ENCODE peak calls at places on chromosomes 7 and 10, in eight cellular contexts. N is WTC11, A is GM10248, Q is fibroblast of mammary gland, K is pancreas, S is endothelial cell, F is kidney, E is colonic mucosa. H is an unnamed sample.

GRCh38 chr7:388961-389701 is 99.2 kb downstream of the FOXL3 start:
- DNase-seq in N (peak), A (no peak), Q (no peak), K (peak), S (no peak), F (peak), E (peak), H (no peak)

GRCh38 chr7:134857958-134858357 is 78.5 kb downstream of the CALD1 start:
- DNase-seq in N (no peak), A (no peak), Q (no peak), K (no peak), S (no peak), F (no peak), E (no peak), H (no peak)

GRCh38 chr7:129169705-129170319 is 18.6 kb upstream of the SMO start:
- DNase-seq in N (peak), A (peak), Q (no peak), K (no peak), S (no peak), F (no peak), E (no peak), H (no peak)

GRCh38 chr7:157412021-157412443 is 75.2 kb downstream of the DNAJB6 start:
- DNase-seq in N (no peak), A (no peak), Q (peak), K (no peak), S (no peak), F (peak), E (no peak), H (no peak)

GRCh38 chr10:104642311-104643022 is 1.4 kb downstream of the SORCS3 start:
- DNase-seq in N (peak), A (no peak), Q (peak), K (no peak), S (peak), F (peak), E (peak), H (no peak)

GRCh38 chr10:63588436-63589180 is 67.4 kb downstream of the REEP3 start:
- DNase-seq in N (no peak), A (no peak), Q (peak), K (no peak), S (no peak), F (no peak), E (peak), H (no peak)

GRCh38 chr10:126060232-126060935 is 164.0 kb downstream of the FANK1 start:
- DNase-seq in N (no peak), A (no peak), Q (peak), K (no peak), S (no peak), F (no peak), E (no peak), H (no peak)

GRCh38 chr7:133742709-133743538 is 384.2 kb upstream of the LRGUK start:
- DNase-seq in N (no peak), A (no peak), Q (peak), K (no peak), S (peak), F (no peak), E (no peak), H (no peak)

GRCh38 chr7:110387689-110388088 is 703.2 kb upstream of the LRRN3 start:
- DNase-seq in N (no peak), A (no peak), Q (no peak), K (no peak), S (no peak), F (no peak), E (no peak), H (no peak)

GRCh38 chr10:133058267-133059092 is 29.2 kb upstream of the ADGRA1 start:
- DNase-seq in N (no peak), A (no peak), Q (no peak), K (no peak), S (no peak), F (no peak), E (no peak), H (no peak)

DNA sequence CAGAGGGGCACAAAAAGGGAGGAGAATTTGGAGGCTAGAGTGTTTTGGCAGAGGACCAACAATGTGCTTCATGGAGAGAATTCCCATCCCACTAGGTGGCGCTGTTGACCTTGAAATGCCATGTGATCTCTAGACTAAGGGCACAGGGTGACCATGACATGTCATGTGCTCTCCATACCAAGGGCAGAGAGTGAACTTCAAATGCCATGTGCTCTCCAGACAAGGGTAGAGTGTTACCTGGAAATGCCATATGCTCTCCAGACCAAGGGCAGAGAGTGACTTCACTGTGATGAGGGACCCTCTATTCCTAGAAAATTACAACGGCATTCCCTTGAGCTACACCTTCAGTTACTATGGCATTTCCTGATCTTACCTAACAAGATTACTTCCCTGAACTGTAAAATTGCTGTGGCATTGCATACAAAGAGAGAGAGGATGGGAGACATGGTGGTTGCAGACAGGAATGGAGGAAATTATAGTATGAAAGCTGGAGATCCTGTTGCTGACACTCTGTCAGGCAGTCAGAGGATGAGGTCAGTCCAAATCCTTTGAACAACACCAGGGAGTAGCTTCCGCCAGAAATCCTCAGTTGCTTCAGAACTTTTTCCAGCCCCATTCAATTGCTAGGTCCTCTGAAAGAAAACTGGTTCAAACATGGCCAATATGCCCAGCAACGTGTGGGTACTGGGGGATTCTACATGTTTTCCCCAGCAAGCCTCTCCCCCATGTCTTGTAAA is 60.9 kb upstream of the ACSM6 start:
- DNase-seq in N (peak), A (peak), Q (peak), K (peak), S (peak), F (no peak), E (peak), H (peak)
- TF ChIP-seq CTCF in N (peak), A (peak), Q (peak), K (peak), S (peak), F (peak), E (peak), H (no peak)

GRCh38 chr10:60846173-60846572 is 67.9 kb downstream of the CDK1 start:
- DNase-seq in N (no peak), A (no peak), Q (peak), K (no peak), S (no peak), F (no peak), E (no peak), H (no peak)
- TF ChIP-seq CTCF in N (no peak), A (no peak), Q (no peak), K (no peak), S (no peak), F (no peak), E (no peak), H (no peak)

GRCh38 chr10:24730811-24731210 is 7.1 kb upstream of the ARHGAP21 start:
- DNase-seq in N (no peak), A (no peak), Q (no peak), K (no peak), S (no peak), F (no peak), E (no peak), H (no peak)

GRCh38 chr10:24726626-24727025 is 2.9 kb upstream of the ARHGAP21 start:
- DNase-seq in N (no peak), A (no peak), Q (no peak), K (no peak), S (no peak), F (no peak), E (no peak), H (no peak)

GRCh38 chr10:24723788-24724380 is at the start of gene ARHGAP21:
- DNase-seq in N (peak), A (peak), Q (peak), K (peak), S (peak), F (peak), E (peak), H (no peak)

GRCh38 chr10:24724381-24725228 is 918 bp upstream of the ARHGAP21 start:
- DNase-seq in N (peak), A (peak), Q (peak), K (peak), S (peak), F (peak), E (peak), H (peak)

DNA sequence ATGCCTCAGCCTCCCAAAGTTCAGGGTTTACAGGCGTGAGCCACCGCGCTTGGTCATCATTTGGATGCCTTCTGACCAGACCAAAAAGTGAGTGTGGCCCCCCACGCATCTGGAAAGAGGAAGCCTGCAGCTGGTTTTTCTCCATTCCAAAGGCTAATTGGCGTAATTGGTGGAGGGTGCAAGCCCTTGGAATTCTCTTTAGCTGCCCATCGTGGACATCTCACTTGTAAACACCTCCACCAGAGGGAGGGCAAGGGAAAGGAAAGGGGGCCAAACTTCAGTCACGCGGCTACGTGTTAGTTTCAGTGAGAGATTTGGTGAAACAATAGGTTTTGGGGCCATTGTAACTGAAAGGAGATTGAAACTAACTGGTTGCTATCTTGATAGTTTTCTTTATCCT is 4.1 kb upstream of the ARHGAP21 start:
- DNase-seq in N (peak), A (no peak), Q (no peak), K (no peak), S (peak), F (no peak), E (no peak), H (no peak)
- TF ChIP-seq CTCF in N (no peak), A (no peak), Q (peak), K (no peak), S (no peak), F (no peak), E (no peak), H (no peak)

DNA sequence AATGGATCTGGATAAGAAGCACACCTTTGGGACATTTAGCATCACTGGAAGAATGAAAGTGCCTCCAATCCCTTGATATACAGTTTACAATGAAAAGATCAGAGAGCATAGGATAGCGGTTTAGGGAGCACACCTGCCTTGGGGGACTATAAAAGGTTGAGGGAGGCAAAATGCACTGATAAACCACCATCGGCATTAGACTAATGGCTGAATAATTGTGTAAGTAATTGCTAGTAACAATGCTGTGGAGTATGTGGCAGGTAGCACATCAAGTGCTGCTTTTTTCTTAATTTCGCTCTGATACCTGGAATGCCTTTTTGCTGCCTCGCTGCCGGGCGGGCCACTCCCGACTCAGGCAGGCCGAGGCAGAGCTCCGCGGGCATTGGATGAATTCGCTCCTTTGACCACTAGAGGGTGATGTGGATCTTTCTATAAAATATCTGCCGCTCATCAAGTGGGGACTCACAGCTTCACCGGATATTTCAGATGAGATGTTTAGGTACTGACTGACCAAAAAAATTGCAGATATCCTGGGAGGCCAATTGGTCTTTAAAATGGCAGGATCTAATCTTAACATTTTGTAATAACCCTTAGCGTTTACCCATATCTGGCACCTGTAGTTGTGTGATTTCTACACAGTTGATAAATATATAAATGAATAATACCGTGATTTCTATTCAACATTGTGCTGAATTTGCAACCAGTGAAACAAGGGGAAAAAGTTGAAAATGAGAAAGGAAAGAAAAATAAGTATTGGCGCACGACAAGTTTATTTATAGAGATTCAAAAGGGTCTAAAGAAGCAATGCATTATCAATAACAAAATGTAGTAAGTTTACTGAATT is 116.8 kb upstream of the PRSS1 start:
- DNase-seq in N (peak), A (peak), Q (peak), K (peak), S (peak), F (no peak), E (peak), H (no peak)
- TF ChIP-seq CTCF in N (peak), A (peak), Q (peak), K (peak), S (peak), F (peak), E (peak), H (peak)

DNA sequence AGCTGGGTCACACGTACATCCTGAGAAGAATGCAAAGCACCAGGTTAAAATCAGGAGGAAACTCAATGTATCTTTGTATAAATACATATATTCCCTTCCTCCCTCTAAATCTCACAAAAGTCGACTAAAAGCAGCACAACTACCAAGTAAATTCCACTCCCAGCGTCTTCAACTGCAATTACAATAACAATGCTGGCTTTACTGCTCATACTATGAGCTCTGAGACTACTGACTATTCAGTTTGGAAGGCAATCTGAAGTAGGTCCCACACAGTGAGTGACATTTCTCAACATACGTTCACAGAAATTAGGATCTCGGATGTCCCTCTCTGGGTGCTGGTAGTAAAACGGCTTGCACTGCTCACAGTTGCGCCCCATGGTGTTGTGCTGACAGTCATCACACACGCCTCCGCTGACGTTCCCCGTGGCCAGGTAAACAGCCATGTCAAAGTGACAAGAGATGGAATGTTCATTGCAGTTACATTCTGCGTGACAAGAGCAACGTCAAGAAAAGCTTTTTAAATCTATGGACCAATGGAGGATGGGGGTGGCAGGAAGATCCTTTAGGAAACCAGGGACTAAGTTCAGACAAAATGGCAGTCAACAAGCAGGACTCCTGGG is 27.5 kb downstream of the LAMB1 start:
- DNase-seq in N (no peak), A (no peak), Q (no peak), K (no peak), S (no peak), F (no peak), E (no peak), H (no peak)
- TF ChIP-seq CTCF in N (no peak), A (no peak), Q (no peak), K (no peak), S (no peak), F (no peak), E (no peak), H (no peak)